ENCODE peak calls at places on chromosomes 13 and 19, in five cellular contexts. One of them, this sample, is unnamed. For H3K36me3 and H3K27me3, the result is how much of the 10 kb centered on the place peaks cover.

GRCh38 chr13:100636441-100636840 is 38.2 kb downstream of the TMTC4 start:
- DNase-seq in stomach: no peak
- DNase-seq in fibroblast of lung: no peak
- DNase-seq in adrenal gland: no peak
- DNase-seq in left ventricle myocardium inferior: no peak
- DNase-seq in this sample: no peak

GRCh38 chr13:59276436-59276835 is 887.3 kb downstream of the DIAPH3 start:
- DNase-seq in adrenal gland: no peak
- DNase-seq in fibroblast of lung: no peak
- DNase-seq in stomach: no peak
- DNase-seq in left ventricle myocardium inferior: no peak
- DNase-seq in this sample: no peak

GRCh38 chr13:39575641-39576238 is 27.3 kb downstream of the LHFPL6 start:
- DNase-seq in stomach: no peak
- DNase-seq in left ventricle myocardium inferior: no peak
- DNase-seq in fibroblast of lung: no peak
- DNase-seq in adrenal gland: no peak
- DNase-seq in this sample: no peak

GRCh38 chr19:50513746-50514345 is at the start of gene ASPDH:
- DNase-seq in adrenal gland: no peak
- DNase-seq in stomach: no peak
- DNase-seq in fibroblast of lung: no peak
- DNase-seq in left ventricle myocardium inferior: no peak
- DNase-seq in this sample: no peak

GRCh38 chr19:14375055-14375581 is 6.1 kb upstream of the ADGRE5 start:
- DNase-seq in stomach: peak
- DNase-seq in left ventricle myocardium inferior: peak
- DNase-seq in adrenal gland: no peak
- DNase-seq in fibroblast of lung: no peak
- DNase-seq in this sample: no peak

GRCh38 chr19:1967087-1967608 is 26.2 kb downstream of the CSNK1G2 start:
- DNase-seq in adrenal gland: no peak
- DNase-seq in left ventricle myocardium inferior: no peak
- DNase-seq in fibroblast of lung: no peak
- DNase-seq in stomach: no peak
- DNase-seq in this sample: no peak

GRCh38 chr13:32530841-32531253 is 7.7 kb downstream of the N4BP2L2 start:
- DNase-seq in fibroblast of lung: peak
- DNase-seq in left ventricle myocardium inferior: no peak
- DNase-seq in adrenal gland: no peak
- DNase-seq in stomach: no peak
- DNase-seq in this sample: peak

GRCh38 chr13:26007774-26008173 is 44.0 kb downstream of the SHISA2 start:
- DNase-seq in fibroblast of lung: no peak
- DNase-seq in left ventricle myocardium inferior: no peak
- DNase-seq in adrenal gland: no peak
- DNase-seq in stomach: no peak
- DNase-seq in this sample: no peak

GRCh38 chr13:51786425-51787010 is 17.4 kb downstream of the DHRS12 start:
- DNase-seq in stomach: no peak
- DNase-seq in fibroblast of lung: no peak
- DNase-seq in left ventricle myocardium inferior: no peak
- DNase-seq in adrenal gland: no peak
- DNase-seq in this sample: no peak

GRCh38 chr13:44107357-44108121 is 227.8 kb downstream of the LACC1 start:
- DNase-seq in adrenal gland: no peak
- DNase-seq in fibroblast of lung: no peak
- DNase-seq in left ventricle myocardium inferior: no peak
- DNase-seq in stomach: no peak
- DNase-seq in this sample: no peak

GRCh38 chr19:45577111-45577905 is 7.3 kb downstream of the OPA3 start:
- DNase-seq in fibroblast of lung: peak
- DNase-seq in left ventricle myocardium inferior: peak
- DNase-seq in stomach: peak
- DNase-seq in adrenal gland: peak
- DNase-seq in this sample: peak

GRCh38 chr13:70755411-70755810 is 647.2 kb upstream of the KLHL1 start:
- DNase-seq in left ventricle myocardium inferior: no peak
- DNase-seq in stomach: no peak
- DNase-seq in fibroblast of lung: no peak
- DNase-seq in adrenal gland: no peak
- DNase-seq in this sample: no peak

GRCh38 chr13:92842145-92842544 is 384.5 kb upstream of the GPC6 start:
- DNase-seq in stomach: no peak
- DNase-seq in fibroblast of lung: peak
- DNase-seq in left ventricle myocardium inferior: no peak
- DNase-seq in adrenal gland: no peak
- DNase-seq in this sample: no peak

GRCh38 chr13:32056316-32056715 is 24.7 kb downstream of the FRY start:
- DNase-seq in adrenal gland: no peak
- DNase-seq in fibroblast of lung: no peak
- DNase-seq in left ventricle myocardium inferior: no peak
- DNase-seq in stomach: no peak
- DNase-seq in this sample: no peak

GRCh38 chr13:114248011-114248410 is 13.3 kb downstream of the CDC16 start:
- DNase-seq in stomach: no peak
- DNase-seq in adrenal gland: no peak
- DNase-seq in fibroblast of lung: no peak
- DNase-seq in left ventricle myocardium inferior: no peak
- DNase-seq in this sample: no peak

GRCh38 chr19:1189419-1189818 is 15.4 kb upstream of the SBNO2 start:
- DNase-seq in left ventricle myocardium inferior: no peak
- DNase-seq in stomach: no peak
- DNase-seq in fibroblast of lung: no peak
- DNase-seq in adrenal gland: no peak
- DNase-seq in this sample: no peak

GRCh38 chr13:102869948-102870676 is 24.3 kb downstream of the ERCC5 start:
- DNase-seq in stomach: no peak
- DNase-seq in left ventricle myocardium inferior: no peak
- DNase-seq in adrenal gland: no peak
- DNase-seq in fibroblast of lung: no peak
- DNase-seq in this sample: no peak

GRCh38 chr13:81020010-81020409 is 679.1 kb upstream of the SPRY2 start:
- DNase-seq in adrenal gland: no peak
- DNase-seq in left ventricle myocardium inferior: no peak
- DNase-seq in stomach: no peak
- DNase-seq in fibroblast of lung: no peak
- DNase-seq in this sample: no peak

GRCh38 chr13:99746857-99747710 is 224.5 kb downstream of the ZIC5 start:
- DNase-seq in stomach: no peak
- DNase-seq in fibroblast of lung: no peak
- DNase-seq in adrenal gland: no peak
- DNase-seq in left ventricle myocardium inferior: no peak
- DNase-seq in this sample: no peak

GRCh38 chr13:113802090-113802531 is 43.1 kb downstream of the TMEM255B start:
- DNase-seq in left ventricle myocardium inferior: peak
- DNase-seq in adrenal gland: no peak
- DNase-seq in stomach: no peak
- DNase-seq in fibroblast of lung: peak
- DNase-seq in this sample: peak

GRCh38 chr19:15284091-15284490 is 48.2 kb downstream of the BRD4 start:
- DNase-seq in left ventricle myocardium inferior: no peak
- DNase-seq in stomach: no peak
- DNase-seq in fibroblast of lung: no peak
- DNase-seq in adrenal gland: no peak
- DNase-seq in this sample: no peak

GRCh38 chr13:33388254-33388998 is 102.9 kb upstream of the STARD13 start:
- DNase-seq in fibroblast of lung: no peak
- DNase-seq in left ventricle myocardium inferior: no peak
- DNase-seq in stomach: peak
- DNase-seq in adrenal gland: no peak
- DNase-seq in this sample: no peak

GRCh38 chr13:45142440-45143345 is 22.4 kb downstream of the GTF2F2 start:
- DNase-seq in fibroblast of lung: peak
- DNase-seq in adrenal gland: no peak
- DNase-seq in left ventricle myocardium inferior: no peak
- DNase-seq in stomach: no peak
- DNase-seq in this sample: no peak

GRCh38 chr13:106467406-106468122 is 67.9 kb downstream of the EFNB2 start:
- DNase-seq in adrenal gland: no peak
- DNase-seq in fibroblast of lung: no peak
- DNase-seq in left ventricle myocardium inferior: no peak
- DNase-seq in stomach: no peak
- DNase-seq in this sample: no peak

GRCh38 chr19:7769171-7769570 is 6.1 kb downstream of the CLEC4M start:
- DNase-seq in adrenal gland: no peak
- DNase-seq in stomach: no peak
- DNase-seq in left ventricle myocardium inferior: no peak
- DNase-seq in fibroblast of lung: no peak
- DNase-seq in this sample: no peak

GRCh38 chr13:85417807-85418206 is 381.4 kb downstream of the SLITRK6 start:
- DNase-seq in adrenal gland: no peak
- DNase-seq in stomach: no peak
- DNase-seq in left ventricle myocardium inferior: no peak
- DNase-seq in fibroblast of lung: no peak
- DNase-seq in this sample: no peak

GRCh38 chr19:936175-936546 is 10.3 kb downstream of the ARID3A start:
- DNase-seq in left ventricle myocardium inferior: no peak
- DNase-seq in fibroblast of lung: no peak
- DNase-seq in adrenal gland: no peak
- DNase-seq in stomach: no peak
- DNase-seq in this sample: no peak

GRCh38 chr13:102768914-102769313 is 4.7 kb downstream of the TEX30 start:
- DNase-seq in adrenal gland: no peak
- DNase-seq in fibroblast of lung: peak
- DNase-seq in stomach: no peak
- DNase-seq in left ventricle myocardium inferior: no peak
- DNase-seq in this sample: no peak

GRCh38 chr13:40165533-40165932 is 500.9 kb downstream of the FOXO1 start:
- DNase-seq in adrenal gland: no peak
- DNase-seq in stomach: no peak
- DNase-seq in left ventricle myocardium inferior: no peak
- DNase-seq in fibroblast of lung: no peak
- DNase-seq in this sample: no peak

GRCh38 chr13:37295046-37295445 is 189.6 kb upstream of the CSNK1A1L start:
- DNase-seq in adrenal gland: no peak
- DNase-seq in stomach: peak
- DNase-seq in left ventricle myocardium inferior: peak
- DNase-seq in fibroblast of lung: no peak
- DNase-seq in this sample: no peak

GRCh38 chr13:63012016-63012415 is 1596.4 kb upstream of the PCDH20 start:
- DNase-seq in stomach: no peak
- DNase-seq in fibroblast of lung: peak
- DNase-seq in adrenal gland: no peak
- DNase-seq in left ventricle myocardium inferior: no peak
- DNase-seq in this sample: no peak

GRCh38 chr19:30171138-30171635 is 201.0 kb upstream of the ZNF536 start:
- DNase-seq in left ventricle myocardium inferior: no peak
- DNase-seq in adrenal gland: no peak
- DNase-seq in stomach: no peak
- DNase-seq in fibroblast of lung: no peak
- DNase-seq in this sample: no peak

GRCh38 chr19:28427256-28428083 is 785.5 kb downstream of the UQCRFS1 start:
- DNase-seq in stomach: no peak
- DNase-seq in left ventricle myocardium inferior: no peak
- DNase-seq in adrenal gland: no peak
- DNase-seq in fibroblast of lung: no peak
- DNase-seq in this sample: no peak

GRCh38 chr19:17504030-17504429 is 7.4 kb upstream of the PGLS start:
- DNase-seq in left ventricle myocardium inferior: no peak
- DNase-seq in stomach: no peak
- DNase-seq in fibroblast of lung: no peak
- DNase-seq in adrenal gland: no peak
- DNase-seq in this sample: no peak
- H3K36me3 ChIP-seq in left ventricle myocardium inferior: under half
- H3K36me3 ChIP-seq in stomach: under half
- H3K36me3 ChIP-seq in fibroblast of lung: under half
- H3K36me3 ChIP-seq in adrenal gland: under half
- H3K36me3 ChIP-seq in this sample: under half

GRCh38 chr13:83880275-83881027 is 1.8 kb downstream of the SLITRK1 start:
- DNase-seq in left ventricle myocardium inferior: no peak
- DNase-seq in fibroblast of lung: no peak
- DNase-seq in adrenal gland: no peak
- DNase-seq in stomach: no peak
- DNase-seq in this sample: no peak
- H3K27me3 ChIP-seq in left ventricle myocardium inferior: half or more
- H3K27me3 ChIP-seq in fibroblast of lung: under half
- H3K27me3 ChIP-seq in adrenal gland: under half
- H3K27me3 ChIP-seq in stomach: half or more
- H3K27me3 ChIP-seq in this sample: under half

DNA sequence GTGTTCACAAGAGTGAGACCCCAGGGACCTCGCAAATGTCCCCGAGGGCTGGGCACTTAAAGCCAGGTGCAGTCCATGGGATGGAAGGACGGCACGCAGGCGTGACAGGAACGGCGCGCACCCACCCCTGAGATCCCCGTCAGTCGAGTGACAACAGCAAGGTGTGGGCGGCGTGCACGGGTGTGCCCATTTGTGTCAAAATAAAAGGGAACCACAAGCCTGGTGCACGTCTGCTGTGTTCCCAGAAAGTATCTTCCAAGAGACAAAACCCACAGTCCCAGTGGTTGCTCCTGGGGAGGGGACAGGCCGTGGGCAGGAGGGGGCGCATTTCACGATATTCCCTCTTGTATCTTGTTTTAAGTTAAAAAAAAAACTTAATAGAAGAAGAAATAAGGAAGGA is 15.7 kb upstream of the CACTIN start:
- DNase-seq in adrenal gland: no peak
- DNase-seq in fibroblast of lung: no peak
- DNase-seq in stomach: no peak
- DNase-seq in left ventricle myocardium inferior: no peak
- DNase-seq in this sample: no peak
- H3K36me3 ChIP-seq in adrenal gland: under half
- H3K36me3 ChIP-seq in fibroblast of lung: under half
- H3K36me3 ChIP-seq in stomach: under half
- H3K36me3 ChIP-seq in left ventricle myocardium inferior: half or more
- H3K36me3 ChIP-seq in this sample: under half

DNA sequence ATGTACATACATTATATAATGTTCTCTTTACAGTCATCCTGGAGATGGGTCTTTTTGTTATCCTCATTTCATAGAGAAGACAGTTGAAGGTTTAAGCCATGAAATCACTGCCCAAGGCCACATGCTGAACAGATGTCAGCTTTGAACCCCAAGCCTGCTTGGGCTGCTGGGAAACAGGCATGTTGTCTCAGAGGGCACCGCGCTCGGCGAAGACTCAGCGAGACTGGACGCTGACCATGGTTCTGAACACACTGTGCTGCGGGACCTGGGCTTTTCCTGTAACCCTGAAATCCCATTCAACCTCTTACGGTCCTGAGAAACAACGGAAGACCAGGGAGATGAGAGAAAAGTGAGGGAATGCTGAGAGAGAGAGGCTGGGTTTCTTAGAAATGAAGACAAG is 27.3 kb downstream of the LRFN3 start:
- DNase-seq in left ventricle myocardium inferior: no peak
- DNase-seq in stomach: no peak
- DNase-seq in fibroblast of lung: peak
- DNase-seq in adrenal gland: peak
- DNase-seq in this sample: peak
- H3K27me3 ChIP-seq in left ventricle myocardium inferior: half or more
- H3K27me3 ChIP-seq in stomach: half or more
- H3K27me3 ChIP-seq in fibroblast of lung: under half
- H3K27me3 ChIP-seq in adrenal gland: under half
- H3K27me3 ChIP-seq in this sample: under half

DNA sequence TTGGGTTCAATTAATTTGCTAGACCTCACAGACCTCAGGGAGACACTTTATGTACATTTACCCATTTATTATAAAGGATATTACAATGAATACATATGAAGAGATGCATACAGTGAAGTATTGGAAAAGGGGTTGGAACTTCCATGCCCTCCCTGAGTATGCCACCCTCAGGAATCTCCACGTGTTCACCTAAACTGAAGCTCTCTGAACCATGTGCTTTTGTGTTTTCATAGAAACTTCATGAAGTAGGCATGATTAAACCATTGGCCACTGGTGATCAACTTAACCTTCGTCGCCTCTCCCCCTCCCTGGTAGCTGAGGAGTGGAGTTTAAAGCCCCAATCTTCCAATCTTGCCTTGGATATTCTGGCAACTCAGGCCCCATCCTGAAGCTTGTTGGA is 20.3 kb downstream of the ZNF160 start:
- DNase-seq in left ventricle myocardium inferior: no peak
- DNase-seq in fibroblast of lung: no peak
- DNase-seq in stomach: no peak
- DNase-seq in adrenal gland: no peak
- DNase-seq in this sample: no peak
- H3K36me3 ChIP-seq in left ventricle myocardium inferior: half or more
- H3K36me3 ChIP-seq in fibroblast of lung: under half
- H3K36me3 ChIP-seq in stomach: under half
- H3K36me3 ChIP-seq in adrenal gland: under half
- H3K36me3 ChIP-seq in this sample: under half

This sample was measured in testis.